ENCODE peak calls at places on chromosomes 2 and 18, in seven cellular contexts. M is CD8-positive, alpha-beta T cell; E is effector memory CD4-positive, alpha-beta T cell; T is cardiac muscle cell; U is left ventricle myocardium inferior; N is lower lobe of right lung; O is Peyer's patch. H is an unnamed sample.

GRCh38 chr2:231183851-231184250 is 14.6 kb upstream of the ARMC9 start:
- DNase-seq in O (no peak), M (no peak), U (no peak), T (no peak), N (no peak), E (no peak), H (no peak)

GRCh38 chr18:63683890-63684289 is 18.9 kb upstream of the SERPINB11 start:
- DNase-seq in U (no peak), E (no peak), O (no peak), N (no peak), T (no peak), M (no peak), H (no peak)

GRCh38 chr18:45871655-45872054 is 46.2 kb downstream of the SIGLEC15 start:
- DNase-seq in N (no peak), U (no peak), E (no peak), T (no peak), O (no peak), M (no peak), H (no peak)

GRCh38 chr2:173545364-173545734 is 190.7 kb downstream of the CDCA7 start:
- DNase-seq in N (no peak), M (no peak), E (no peak), O (no peak), U (no peak), T (no peak), H (no peak)

GRCh38 chr18:8991131-8991530 is 111.4 kb upstream of the NDUFV2 start:
- DNase-seq in M (no peak), O (no peak), T (no peak), U (no peak), E (no peak), N (no peak), H (no peak)

GRCh38 chr2:102335871-102336366 is 19.7 kb upstream of the IL18R1 start:
- DNase-seq in O (no peak), M (no peak), U (no peak), E (no peak), N (no peak), T (peak; percentile 46), H (no peak)

GRCh38 chr2:206257345-206257744 is 17.1 kb upstream of the ZDBF2 start:
- DNase-seq in T (no peak), U (no peak), O (no peak), M (no peak), N (no peak), E (no peak), H (no peak)

GRCh38 chr2:35846-36245 is 10.5 kb downstream of the FAM110C start:
- DNase-seq in E (no peak), U (no peak), N (peak; percentile 74), O (no peak), T (no peak), M (no peak), H (no peak)

GRCh38 chr2:48332286-48332685 is 197.7 kb upstream of the STON1 start:
- DNase-seq in T (no peak), E (no peak), M (no peak), N (no peak), O (no peak), U (no peak), H (no peak)

GRCh38 chr2:104574367-104574766 is 279.5 kb upstream of the POU3F3 start:
- DNase-seq in M (no peak), U (no peak), N (no peak), E (no peak), T (no peak), O (no peak), H (no peak)

GRCh38 chr2:29456429-29456828 is 341.2 kb downstream of the CLIP4 start:
- DNase-seq in U (no peak), E (no peak), T (no peak), O (no peak), M (no peak), N (no peak), H (no peak)

GRCh38 chr18:64110692-64111480 is 38.0 kb downstream of the LINC00305 start:
- DNase-seq in E (no peak), U (no peak), M (no peak), N (no peak), T (no peak), O (no peak), H (no peak)

GRCh38 chr18:71583291-71583690 is 960.9 kb downstream of the CBLN2 start:
- DNase-seq in T (no peak), E (no peak), N (no peak), O (no peak), U (no peak), M (no peak), H (no peak)

GRCh38 chr18:58862404-58862803 is 2.3 kb upstream of the ZNF532 start:
- DNase-seq in N (no peak), U (no peak), E (no peak), M (no peak), T (peak; percentile 27), O (no peak), H (no peak)

GRCh38 chr2:74982581-74982980 is 24.1 kb downstream of the POLE4 start:
- DNase-seq in T (no peak), M (no peak), N (no peak), O (no peak), U (no peak), E (no peak), H (no peak)

GRCh38 chr2:2324565-2325101 is 6.4 kb downstream of the MYT1L start:
- DNase-seq in U (no peak), T (peak; percentile 2), N (no peak), O (no peak), E (no peak), M (no peak), H (no peak)

GRCh38 chr2:73107211-73107926 is 5.4 kb downstream of the RAB11FIP5 start:
- DNase-seq in U (peak; percentile 27), E (no peak), O (no peak), N (no peak), T (peak; percentile 50), M (no peak), H (no peak)

GRCh38 chr2:80887923-80888322 is 583.4 kb upstream of the LRRTM1 start:
- DNase-seq in O (no peak), T (no peak), M (no peak), N (no peak), E (no peak), U (no peak), H (no peak)

GRCh38 chr18:9849407-9849961 is 36.3 kb upstream of the TXNDC2 start:
- DNase-seq in N (peak; percentile 83), E (no peak), O (no peak), U (peak; percentile 43), T (no peak), M (no peak), H (no peak)

GRCh38 chr2:183195397-183195796 is 71.2 kb downstream of the NUP35 start:
- DNase-seq in E (no peak), M (no peak), N (no peak), T (no peak), O (no peak), U (no peak), H (no peak)

GRCh38 chr2:183192343-183192742 is 68.1 kb downstream of the NUP35 start:
- DNase-seq in E (no peak), U (no peak), O (no peak), N (no peak), T (no peak), M (no peak), H (no peak)

GRCh38 chr2:183195998-183196409 is 71.8 kb downstream of the NUP35 start:
- DNase-seq in U (no peak), E (no peak), O (no peak), M (no peak), N (no peak), T (no peak), H (no peak)

DNA sequence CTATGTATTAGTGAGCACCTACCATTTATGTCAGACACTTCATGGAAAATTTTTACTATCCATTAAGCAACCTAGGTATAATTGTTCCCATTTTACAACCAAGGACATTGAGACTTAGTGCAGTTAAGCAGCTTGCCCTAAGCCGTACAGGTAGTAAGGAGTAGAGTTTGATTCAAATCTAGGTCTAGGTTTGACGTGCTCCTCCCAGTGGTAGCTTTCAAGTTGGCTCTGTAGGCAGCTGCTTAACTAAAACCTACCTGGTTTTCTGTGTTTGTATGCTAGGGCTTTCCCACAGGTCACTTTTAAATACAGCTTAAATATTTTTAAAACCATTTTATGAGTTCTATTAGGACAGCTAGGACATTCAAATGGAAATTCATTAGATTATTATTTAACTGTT is 69.7 kb downstream of the NUP35 start:
- DNase-seq in M (no peak), U (no peak), N (no peak), O (no peak), E (no peak), T (no peak), H (no peak)
- H3K27ac ChIP-seq in M (no peak overlapping the region), U (no peak overlapping the region), N (no peak overlapping the region), O (no peak overlapping the region), E (no peak overlapping the region), T (no peak overlapping the region), H (no peak overlapping the region)

DNA sequence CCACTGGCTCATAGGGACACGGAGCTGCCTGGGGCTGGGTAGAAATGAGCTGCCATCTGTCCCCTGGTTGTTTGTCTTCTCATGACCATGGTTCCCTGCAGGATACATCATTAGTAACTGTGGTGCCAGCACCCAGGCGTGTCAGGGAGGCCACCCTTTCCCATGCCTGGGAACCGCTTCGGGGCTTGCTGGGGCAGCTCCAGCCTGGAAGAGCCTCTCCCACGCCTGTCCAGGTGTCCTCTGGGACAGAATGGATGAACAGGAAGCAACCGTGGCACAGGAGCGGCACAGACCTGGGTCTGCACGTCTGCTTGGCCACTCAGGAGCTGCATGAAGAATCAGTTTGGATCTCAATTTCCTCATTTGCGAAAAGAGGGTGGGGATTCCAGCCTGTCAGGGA is 34.8 kb downstream of the SDC1 start:
- DNase-seq in O (no peak), E (no peak), U (no peak), T (no peak), N (no peak), M (no peak), H (no peak)
- H3K27ac ChIP-seq in O (no peak overlapping the region), E (no peak overlapping the region), U (no peak overlapping the region), T (no peak overlapping the region), N (no peak overlapping the region), M (no peak overlapping the region), H (no peak overlapping the region)

DNA sequence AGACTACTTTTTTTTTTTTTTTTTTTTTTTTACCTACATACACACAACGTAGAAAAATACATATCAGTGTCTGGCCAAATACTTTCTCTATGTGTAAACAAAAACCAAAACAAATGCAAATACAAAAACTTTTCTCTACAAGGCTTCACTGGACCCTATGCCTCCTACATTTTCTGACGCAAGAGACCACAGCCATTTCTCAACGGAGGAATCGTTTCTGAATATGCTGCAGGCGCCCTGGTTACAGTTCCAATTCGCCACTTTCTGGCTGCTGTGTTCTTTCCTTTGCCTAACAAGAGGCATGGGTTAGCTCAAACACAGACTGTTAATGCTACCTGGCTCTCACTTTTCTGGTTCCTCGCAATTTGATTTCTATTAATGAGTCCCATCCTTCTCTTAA is 96.4 kb downstream of the EPB41L3 start:
- DNase-seq in N (no peak), O (no peak), E (no peak), T (no peak), M (no peak), U (no peak), H (no peak)
- H3K27ac ChIP-seq in N (no peak overlapping the region), O (no peak overlapping the region), E (no peak overlapping the region), T (no peak overlapping the region), M (no peak overlapping the region), U (no peak overlapping the region), H (no peak overlapping the region)

DNA sequence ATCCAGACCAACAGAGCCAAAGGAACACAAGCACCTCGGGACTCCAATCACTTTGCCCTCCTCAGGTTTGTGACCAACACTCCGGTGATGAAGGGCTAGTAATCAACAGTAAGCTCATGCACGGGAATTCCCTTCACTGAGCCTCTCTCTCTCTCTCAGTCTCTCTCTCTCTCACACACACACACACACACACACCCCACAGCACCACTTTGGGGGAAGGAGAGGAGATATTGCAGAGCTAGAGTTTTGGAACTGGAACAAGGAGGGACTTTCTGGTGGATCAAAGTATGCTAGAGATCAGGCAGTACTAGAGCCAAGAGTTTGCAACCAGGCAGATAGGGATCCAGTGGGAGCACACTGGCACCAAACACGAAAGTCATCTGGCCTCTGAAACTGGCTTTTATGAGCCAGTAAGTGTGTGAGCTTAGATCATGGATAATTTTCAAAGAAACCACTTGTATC is 98.7 kb downstream of the ANKRD44 start:
- DNase-seq in O (no peak), T (no peak), U (no peak), N (no peak), E (peak; percentile 9), M (no peak), H (no peak)
- H3K27ac ChIP-seq in O (peak overlapping the region; percentile 74), T (no peak overlapping the region), U (peak overlapping the region; percentile 51), N (peak overlapping the region; percentile 57), E (peak overlapping the region; percentile 69), M (peak overlapping the region; percentile 34), H (no peak overlapping the region)

H was measured in substantia nigra.